ENCODE peak calls at places on chromosomes 1 and 21, in six cellular contexts. Q is GM12878, I is HCT116, A is HepG2, L is K562, D is H1. M is an unnamed sample.
A peak's percentile ranks its signal among the peaks of the same experiment; 100 is the strongest.

GRCh38 chr21:27590271-27590670 is 623.4 kb upstream of the ADAMTS5 start:
- DNase-seq in Q (no peak), I (no peak), A (no peak), L (no peak), D (no peak), M (no peak)

GRCh38 chr1:223393275-223394214 is at the start of gene CCDC185:
- DNase-seq in Q (no peak), I (no peak), A (no peak), L (no peak), D (peak; percentile 60), M (peak; percentile 29)

GRCh38 chr1:94883688-94884087 is 43.2 kb downstream of the CNN3 start:
- DNase-seq in Q (no peak), I (no peak), A (peak; percentile 47), L (no peak), D (no peak), M (no peak)

GRCh38 chr1:17618558-17619247 is 79.2 kb downstream of the ARHGEF10L start:
- DNase-seq in Q (no peak), I (no peak), A (no peak), L (no peak), D (no peak), M (no peak)

GRCh38 chr1:77950873-77951272 is 28.0 kb downstream of the FUBP1 start:
- DNase-seq in Q (no peak), I (no peak), A (no peak), L (no peak), D (no peak), M (no peak)

GRCh38 chr1:27350673-27351540 is 9.1 kb downstream of the SYTL1 start:
- DNase-seq in Q (no peak), I (no peak), A (peak; percentile 66), L (peak; percentile 91), D (peak; percentile 93), M (peak; percentile 98)

GRCh38 chr1:6582370-6582769 is 2.6 kb downstream of the ZBTB48 start:
- DNase-seq in Q (no peak), I (no peak), A (peak; percentile 96), L (no peak), D (no peak), M (no peak)

GRCh38 chr1:3610165-3610822 is 1.0 kb downstream of the MEGF6 start:
- DNase-seq in Q (no peak), I (no peak), A (no peak), L (no peak), D (no peak), M (peak; percentile 43)

GRCh38 chr1:221620437-221621384 is 121.2 kb downstream of the DUSP10 start:
- DNase-seq in Q (no peak), I (no peak), A (no peak), L (no peak), D (no peak), M (no peak)

GRCh38 chr1:27634982-27635362 is at the start of gene FGR:
- DNase-seq in Q (no peak), I (no peak), A (no peak), L (no peak), D (no peak), M (no peak)

GRCh38 chr1:6999826-7000225 is 214.6 kb downstream of the CAMTA1 start:
- DNase-seq in Q (no peak), I (no peak), A (no peak), L (no peak), D (no peak), M (no peak)

GRCh38 chr1:209749660-209750059 is 6.2 kb upstream of the TRAF3IP3 start:
- DNase-seq in Q (no peak), I (no peak), A (no peak), L (no peak), D (no peak), M (no peak)

GRCh38 chr1:86521522-86521891 is 25.4 kb upstream of the CLCA4 start:
- DNase-seq in Q (no peak), I (no peak), A (no peak), L (no peak), D (no peak), M (no peak)
- TF ChIP-seq SP1 in Q (no peak), I (no peak), A (no peak), L (no peak), D (no peak), M (no peak)

DNA sequence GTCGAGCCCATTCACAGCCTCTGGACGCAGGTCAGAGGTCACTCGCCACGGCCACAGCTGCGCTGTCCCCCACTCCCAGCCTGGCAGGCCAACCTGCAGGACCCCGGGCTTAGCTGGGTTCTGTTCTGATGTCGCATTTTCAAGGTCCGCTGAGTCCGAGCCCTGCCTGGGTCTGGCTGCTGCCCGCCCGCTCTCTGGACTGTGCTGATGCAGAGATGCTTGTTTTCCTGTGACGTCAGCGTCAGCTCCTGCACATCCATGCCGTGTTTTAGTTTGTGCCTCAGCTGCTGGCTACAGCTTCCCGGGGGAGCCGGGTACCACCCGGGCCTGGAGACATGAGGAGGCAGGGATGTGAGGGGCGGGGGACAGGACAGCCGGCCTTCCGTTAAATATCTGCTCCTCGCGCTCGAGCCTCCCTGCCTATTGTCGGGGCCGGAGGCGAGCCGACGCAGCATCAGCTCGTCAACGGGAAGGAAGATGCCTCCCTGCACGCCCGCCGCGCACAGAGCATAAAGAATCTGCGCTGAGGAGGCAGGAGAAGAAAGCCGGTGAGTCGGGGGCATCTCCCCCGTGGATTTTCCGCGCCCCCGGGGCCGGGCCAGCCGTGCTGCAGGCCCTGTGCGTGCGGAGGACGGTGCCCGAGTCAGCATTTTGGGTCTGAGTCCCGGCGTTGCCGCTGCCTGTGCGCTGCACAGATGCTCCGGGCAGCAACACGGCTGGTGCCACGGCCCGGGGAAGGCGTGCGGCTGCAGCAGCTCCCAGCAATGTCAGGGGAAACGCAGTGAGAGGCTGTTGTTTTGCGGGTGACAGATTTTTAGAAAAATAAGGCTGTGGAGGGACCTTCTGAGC is 23.4 kb downstream of the PRKCZ start:
- DNase-seq in Q (no peak), I (no peak), A (no peak), L (peak; percentile 37), D (no peak), M (no peak)
- TF ChIP-seq ATF3 in Q (no peak), I (no peak), A (no peak), L (peak; percentile 30), D (no peak), M (no peak)

DNA sequence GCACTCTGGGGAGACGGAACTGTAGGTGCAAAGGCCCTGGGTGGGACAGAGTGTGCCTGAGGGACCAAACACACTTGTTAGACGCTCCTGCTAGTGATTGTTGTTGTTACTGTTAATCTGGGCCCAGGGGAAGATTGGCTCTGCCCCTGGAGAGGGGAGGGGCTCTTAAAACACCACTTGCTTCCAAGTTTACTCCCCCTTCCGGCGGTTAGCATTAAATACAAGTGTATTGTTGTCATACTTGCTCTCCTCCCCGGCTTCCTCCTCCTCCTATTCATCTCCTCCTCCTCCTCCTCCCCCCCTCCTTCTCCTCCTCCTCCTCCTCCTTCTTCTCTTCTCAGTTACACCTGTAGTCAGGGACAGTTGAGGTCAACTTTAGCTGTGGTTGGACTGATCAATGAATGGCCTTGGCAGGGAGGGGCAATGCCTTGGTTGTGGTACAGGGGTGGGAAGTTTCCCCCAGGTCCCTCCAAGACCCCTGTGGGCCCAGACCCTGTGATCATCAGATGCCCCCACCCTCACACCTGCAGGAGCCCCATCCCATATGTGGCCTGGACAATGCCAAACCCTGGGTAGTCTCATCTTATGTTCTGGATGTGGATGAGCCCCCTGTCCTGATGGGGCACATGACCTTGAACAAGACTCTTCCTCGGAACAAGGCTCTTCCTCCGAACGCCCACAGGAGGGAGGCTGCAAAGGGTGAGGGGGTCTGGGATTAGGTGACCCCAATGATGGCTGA is 217.3 kb downstream of the PTPRU start:
- DNase-seq in Q (no peak), I (peak; percentile 70), A (peak; percentile 70), L (peak; percentile 88), D (peak; percentile 62), M (peak; percentile 38)
- TF ChIP-seq SP1 in Q (no peak), I (no peak), A (no peak), L (no peak), D (peak; percentile 48), M (no peak)

GRCh38 chr1:162908780-162909179 is 47.8 kb upstream of the CCDC190 start:
- DNase-seq in Q (no peak), I (no peak), A (no peak), L (no peak), D (no peak), M (no peak)

GRCh38 chr1:162910161-162910560 is 49.2 kb upstream of the CCDC190 start:
- DNase-seq in Q (no peak), I (no peak), A (no peak), L (no peak), D (no peak), M (no peak)

GRCh38 chr1:162913345-162913744 is 52.4 kb upstream of the CCDC190 start:
- DNase-seq in Q (no peak), I (no peak), A (no peak), L (no peak), D (no peak), M (no peak)

GRCh38 chr1:162914601-162915000 is 53.6 kb upstream of the CCDC190 start:
- DNase-seq in Q (no peak), I (no peak), A (no peak), L (no peak), D (no peak), M (no peak)

DNA sequence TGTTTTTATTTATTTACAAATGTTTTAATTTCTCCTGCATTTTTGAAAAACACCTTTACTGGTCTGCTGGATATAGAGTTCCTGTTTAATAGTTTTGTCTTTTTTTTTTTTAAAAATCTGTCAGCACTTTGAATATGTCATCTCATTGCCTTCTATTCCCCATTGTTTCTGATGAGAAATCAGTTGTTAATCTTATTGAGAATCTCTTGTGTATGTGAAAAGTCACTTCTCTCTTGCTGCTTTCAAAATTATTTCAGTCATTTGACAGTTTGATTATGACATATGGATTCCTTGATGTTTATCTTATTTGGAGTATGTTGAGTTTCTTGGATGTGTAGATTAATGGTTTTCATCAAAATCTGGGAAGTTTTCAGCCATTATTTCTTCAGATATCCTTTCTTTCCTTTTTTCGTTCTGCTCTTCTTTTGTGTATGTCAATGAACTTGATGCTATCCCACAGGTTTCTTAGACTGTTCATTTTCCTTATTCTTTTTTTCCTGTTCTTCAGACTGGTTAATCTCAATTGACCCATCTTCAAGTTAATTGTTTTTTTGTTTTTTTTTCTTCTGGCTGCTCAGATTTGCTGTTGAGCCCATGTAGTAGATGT is 51.2 kb upstream of the CCDC190 start:
- DNase-seq in Q (no peak), I (no peak), A (no peak), L (no peak), D (no peak), M (no peak)
- TF ChIP-seq ATF3 in Q (no peak), I (no peak), A (no peak), L (no peak), D (no peak), M (no peak)

DNA sequence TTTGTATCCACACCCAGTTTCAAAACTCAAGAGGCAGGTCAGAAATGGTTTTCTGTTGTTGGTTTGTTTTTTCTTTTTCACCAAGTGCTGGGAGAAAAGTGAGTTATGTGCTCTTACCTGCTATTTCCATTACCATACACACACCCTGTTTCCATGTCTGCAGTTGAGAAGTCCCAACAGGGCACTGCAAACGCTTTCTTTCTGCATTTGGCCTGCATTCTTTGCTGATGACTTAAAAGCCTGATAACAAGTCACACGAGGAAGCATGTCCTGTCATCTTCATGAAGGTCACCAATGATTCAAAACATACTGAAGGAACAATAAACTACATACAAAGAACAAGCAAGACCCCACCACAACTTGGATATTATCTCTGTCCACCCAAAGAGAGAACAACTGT is 24.8 kb upstream of the KCNE1 start:
- DNase-seq in Q (no peak), I (no peak), A (peak; percentile 43), L (no peak), D (no peak), M (no peak)
- TF ChIP-seq SP1 in Q (no peak), I (no peak), A (no peak), L (no peak), D (no peak), M (no peak)

DNA sequence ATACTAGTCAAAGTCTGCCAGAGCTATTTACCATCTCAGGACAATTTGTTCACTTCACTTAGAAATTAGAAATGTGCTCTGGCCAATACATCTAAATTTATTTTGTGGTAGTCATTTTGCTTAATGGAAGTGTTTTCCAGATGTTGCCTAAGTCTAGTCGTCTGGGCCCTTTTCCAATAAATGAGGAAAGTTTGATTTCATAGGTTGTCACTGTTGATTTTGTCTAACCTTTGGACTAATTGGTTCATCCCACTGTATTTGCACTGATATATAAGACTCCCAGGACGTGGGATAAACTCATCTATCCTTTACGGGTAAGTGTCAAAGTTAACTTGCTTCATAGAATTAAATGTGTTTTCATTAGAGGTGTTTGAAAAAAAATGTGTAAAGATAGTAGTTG is 79.1 kb downstream of the TPR start:
- DNase-seq in Q (no peak), I (no peak), A (peak; percentile 55), L (no peak), D (no peak), M (no peak)
- TF ChIP-seq ATF3 in Q (no peak), I (no peak), A (no peak), L (no peak), D (no peak), M (no peak)

M was measured in WTC11.